ENCODE peak calls at places on chromosomes 3 and 15, in seven cellular contexts. N is fibroblast of mammary gland, C is natural killer cell, K is posterior vena cava, A is mucosa of descending colon, F is activated T-cell treated with anti-CD3 and anti-CD28 coated beads for 48 hours, T is HCT116. M is an unnamed sample.

GRCh38 chr3:99699841-99700240 is 61.4 kb downstream of the COL8A1 start:
- DNase-seq in N (peak), C (no peak), K (no peak), A (no peak), F (no peak), T (no peak), M (no peak)

GRCh38 chr3:21913791-21914190 is 162.8 kb upstream of the ZNF385D start:
- DNase-seq in N (peak), C (no peak), K (no peak), A (no peak), F (no peak), T (no peak), M (no peak)

GRCh38 chr3:192212979-192213378 is 514.4 kb downstream of the FGF12 start:
- DNase-seq in N (no peak), C (no peak), K (no peak), A (no peak), F (no peak), T (no peak), M (no peak)

GRCh38 chr15:33358303-33358702 is 47.5 kb downstream of the RYR3 start:
- DNase-seq in N (peak), C (no peak), K (no peak), A (no peak), F (no peak), T (no peak), M (no peak)

GRCh38 chr15:44370830-44371229 is 56.6 kb upstream of the CTDSPL2 start:
- DNase-seq in N (no peak), C (no peak), K (no peak), A (no peak), F (no peak), T (no peak), M (no peak)

GRCh38 chr3:165854696-165855095 is 17.5 kb upstream of the BCHE start:
- DNase-seq in N (peak), C (no peak), K (no peak), A (no peak), F (no peak), T (no peak), M (peak)

GRCh38 chr3:90091557-90091956 is 984.1 kb downstream of the EPHA3 start:
- DNase-seq in N (peak), C (no peak), K (no peak), A (peak), F (no peak), T (no peak), M (peak)

GRCh38 chr3:146390967-146391366 is 78.4 kb downstream of the PLSCR2 start:
- DNase-seq in N (peak), C (no peak), K (no peak), A (peak), F (no peak), T (no peak), M (no peak)

GRCh38 chr3:189108032-189108431 is 63.7 kb upstream of the TPRG1 start:
- DNase-seq in N (no peak), C (no peak), K (no peak), A (no peak), F (no peak), T (no peak), M (no peak)

GRCh38 chr3:27454914-27455313 is 29.3 kb downstream of the SLC4A7 start:
- DNase-seq in N (peak), C (no peak), K (no peak), A (no peak), F (no peak), T (no peak), M (no peak)

GRCh38 chr3:177521305-177521704 is 324.0 kb upstream of the TBL1XR1 start:
- DNase-seq in N (no peak), C (no peak), K (no peak), A (peak), F (no peak), T (no peak), M (no peak)

GRCh38 chr15:51390239-51390931 is 48.9 kb downstream of the GLDN start:
- DNase-seq in N (no peak), C (no peak), K (no peak), A (no peak), F (no peak), T (no peak), M (no peak)

GRCh38 chr15:77983091-77983707 is 94.3 kb downstream of the TBC1D2B start:
- DNase-seq in N (no peak), C (no peak), K (no peak), A (no peak), F (no peak), T (no peak), M (no peak)

GRCh38 chr3:58379351-58380073 is 46.8 kb downstream of the PXK start:
- DNase-seq in N (no peak), C (no peak), K (no peak), A (no peak), F (no peak), T (no peak), M (no peak)

GRCh38 chr15:56693761-56694160 is 39.5 kb downstream of the ZNF280D start:
- DNase-seq in N (peak), C (no peak), K (no peak), A (no peak), F (no peak), T (no peak), M (no peak)

GRCh38 chr3:106025151-106025722 is 156.4 kb upstream of the CBLB start:
- DNase-seq in N (peak), C (no peak), K (no peak), A (peak), F (no peak), T (no peak), M (no peak)

GRCh38 chr3:105847865-105848264 is 20.9 kb downstream of the CBLB start:
- DNase-seq in N (no peak), C (no peak), K (no peak), A (no peak), F (no peak), T (no peak), M (no peak)

GRCh38 chr15:100919481-100920405 is 586 bp downstream of the LRRK1 start:
- DNase-seq in N (peak), C (no peak), K (peak), A (peak), F (peak), T (no peak), M (peak)

GRCh38 chr15:52765779-52766178 is 24.4 kb downstream of the ONECUT1 start:
- DNase-seq in N (no peak), C (no peak), K (no peak), A (no peak), F (no peak), T (no peak), M (no peak)

GRCh38 chr3:66362541-66362941 is 138.3 kb downstream of the LRIG1 start:
- DNase-seq in N (peak), C (no peak), K (no peak), A (no peak), F (no peak), T (no peak), M (no peak)

GRCh38 chr3:37554364-37554763 is 307.3 kb upstream of the CTDSPL start:
- DNase-seq in N (no peak), C (no peak), K (no peak), A (no peak), F (no peak), T (no peak), M (no peak)

GRCh38 chr3:54856271-54856670 is 71.6 kb downstream of the LRTM1 start:
- DNase-seq in N (no peak), C (no peak), K (no peak), A (no peak), F (no peak), T (no peak), M (no peak)

GRCh38 chr3:50272911-50273688 is 4.2 kb downstream of the SEMA3B start:
- DNase-seq in N (peak), C (peak), K (peak), A (peak), F (peak), T (no peak), M (peak)

GRCh38 chr15:93762051-93762450 is 469.3 kb upstream of the MCTP2 start:
- DNase-seq in N (no peak), C (no peak), K (no peak), A (no peak), F (no peak), T (no peak), M (no peak)

GRCh38 chr3:33141006-33141405 is 27.2 kb downstream of the CRTAP start:
- DNase-seq in N (no peak), C (no peak), K (no peak), A (no peak), F (no peak), T (no peak), M (no peak)

GRCh38 chr3:148727242-148727641 is 29.5 kb downstream of the AGTR1 start:
- DNase-seq in N (peak), C (no peak), K (no peak), A (peak), F (no peak), T (peak), M (peak)

GRCh38 chr3:42473083-42473932 is 29.1 kb upstream of the VIPR1 start:
- DNase-seq in N (peak), C (no peak), K (no peak), A (peak), F (no peak), T (no peak), M (no peak)

GRCh38 chr3:106685751-106686150 is 691.5 kb upstream of the CCDC54 start:
- DNase-seq in N (no peak), C (no peak), K (no peak), A (no peak), F (no peak), T (no peak), M (no peak)

GRCh38 chr3:107323723-107324122 is 53.5 kb upstream of the CCDC54 start:
- DNase-seq in N (no peak), C (no peak), K (no peak), A (no peak), F (no peak), T (no peak), M (no peak)

GRCh38 chr3:120908030-120908802 is at the start of gene STXBP5L:
- DNase-seq in N (peak), C (no peak), K (peak), A (peak), F (peak), T (peak), M (peak)